ENCODE peak calls at places on chromosome 17, in four cellular contexts. N is C1 segment of cervical spinal cord, Y is ELF-1, R is ACHN. F is an unnamed sample.

GRCh38 chr17:20954794-20955193 is 88.0 kb downstream of the USP22 start:
- DNase-seq in R (no peak), Y (no peak), N (no peak), F (no peak)

GRCh38 chr17:37388266-37388665 is 12.5 kb downstream of the C17orf78 start:
- DNase-seq in N (no peak), R (peak; percentile 32), Y (no peak), F (no peak)

GRCh38 chr17:51650202-51650601 is 389.9 kb downstream of the UTP18 start:
- DNase-seq in R (no peak), Y (no peak), N (no peak), F (no peak)

GRCh38 chr17:69430488-69430887 is 16.0 kb downstream of the MAP2K6 start:
- DNase-seq in R (no peak), N (no peak), Y (peak; percentile 27), F (no peak)

GRCh38 chr17:62937636-62938035 is 28.4 kb upstream of the TANC2 start:
- DNase-seq in R (no peak), Y (no peak), N (no peak), F (no peak)

GRCh38 chr17:55285340-55286301 is 20.9 kb downstream of the HLF start:
- DNase-seq in Y (no peak), R (no peak), N (no peak), F (peak; percentile 88)

GRCh38 chr17:40562841-40563370 is 2.4 kb downstream of the CCR7 start:
- DNase-seq in R (no peak), N (no peak), Y (no peak), F (peak; percentile 49)

GRCh38 chr17:66397486-66397885 is 95.1 kb downstream of the PRKCA start:
- DNase-seq in Y (no peak), R (no peak), N (no peak), F (no peak)

GRCh38 chr17:32806646-32807045 is 70.3 kb downstream of the MYO1D start:
- DNase-seq in Y (no peak), R (no peak), N (no peak), F (no peak)

GRCh38 chr17:79645022-79645776 is 34.3 kb upstream of the RBFOX3 start:
- DNase-seq in N (no peak), R (no peak), Y (no peak), F (peak; percentile 66)

GRCh38 chr17:45313927-45314760 is 2.7 kb downstream of the MAP3K14 start:
- DNase-seq in R (peak; percentile 46), Y (no peak), N (no peak), F (no peak)

GRCh38 chr17:5788266-5788900 is 204.1 kb upstream of the NLRP1 start:
- DNase-seq in R (peak; percentile 44), N (no peak), Y (no peak), F (no peak)

F was measured in cardiac septum.